ENCODE peak calls at places on chromosomes 16 and 17, in eight cellular contexts. W, X, A, I, S, K, F and C are unnamed samples.

GRCh38 chr17:62628845-62629555 is 1.5 kb downstream of the MRC2 start:
- DNase-seq in W (no peak), X (no peak), A (no peak), I (no peak), S (peak), K (no peak), F (no peak), C (no peak)

GRCh38 chr17:37160940-37161339 is 212.2 kb downstream of the AATF start:
- DNase-seq in W (no peak), X (no peak), A (no peak), I (no peak), S (peak), K (no peak), F (no peak), C (no peak)

GRCh38 chr16:87330646-87331045 is 13.5 kb upstream of the C16orf95 start:
- DNase-seq in W (no peak), X (no peak), A (peak), I (no peak), S (no peak), K (no peak), F (no peak), C (no peak)

GRCh38 chr17:68701046-68701445 is 99.9 kb upstream of the FAM20A start:
- DNase-seq in W (no peak), X (no peak), A (no peak), I (no peak), S (peak), K (no peak), F (no peak), C (no peak)

GRCh38 chr16:56944954-56945839 is 13.3 kb downstream of the HERPUD1 start:
- DNase-seq in W (no peak), X (no peak), A (no peak), I (no peak), S (no peak), K (no peak), F (peak), C (peak)

GRCh38 chr17:79338589-79338988 is 264.0 kb downstream of the ENGASE start:
- DNase-seq in W (no peak), X (no peak), A (no peak), I (peak), S (peak), K (peak), F (no peak), C (no peak)

GRCh38 chr17:66783656-66784381 is 51.1 kb upstream of the CACNG5 start:
- DNase-seq in W (no peak), X (no peak), A (no peak), I (no peak), S (no peak), K (no peak), F (no peak), C (no peak)

GRCh38 chr16:19898924-19899604 is 14.4 kb upstream of the GPRC5B start:
- DNase-seq in W (no peak), X (peak), A (no peak), I (peak), S (peak), K (peak), F (peak), C (peak)

GRCh38 chr17:19719365-19720209 is 3.2 kb upstream of the SLC47A2 start:
- DNase-seq in W (no peak), X (no peak), A (peak), I (no peak), S (no peak), K (no peak), F (no peak), C (no peak)

GRCh38 chr16:17302213-17302612 is 168.5 kb downstream of the XYLT1 start:
- DNase-seq in W (no peak), X (no peak), A (no peak), I (peak), S (no peak), K (no peak), F (no peak), C (peak)

GRCh38 chr17:9108166-9108565 is 86.9 kb downstream of the NTN1 start:
- DNase-seq in W (no peak), X (no peak), A (no peak), I (no peak), S (no peak), K (no peak), F (no peak), C (no peak)

GRCh38 chr16:48946687-48947370 is 334.8 kb downstream of the CBLN1 start:
- DNase-seq in W (no peak), X (no peak), A (no peak), I (no peak), S (no peak), K (no peak), F (no peak), C (no peak)

GRCh38 chr17:43840814-43841213 is 6.2 kb upstream of the CD300LG start:
- DNase-seq in W (no peak), X (no peak), A (no peak), I (no peak), S (peak), K (no peak), F (no peak), C (peak)

GRCh38 chr17:602436-602835 is 112.2 kb downstream of the VPS53 start:
- DNase-seq in W (no peak), X (no peak), A (no peak), I (no peak), S (no peak), K (no peak), F (no peak), C (no peak)

GRCh38 chr16:78140818-78141466 is 41.5 kb downstream of the WWOX start:
- DNase-seq in W (no peak), X (no peak), A (no peak), I (no peak), S (no peak), K (no peak), F (no peak), C (no peak)

GRCh38 chr16:78134944-78135619 is 35.6 kb downstream of the WWOX start:
- DNase-seq in W (no peak), X (no peak), A (no peak), I (no peak), S (no peak), K (peak), F (no peak), C (no peak)

GRCh38 chr16:78133919-78134318 is 34.5 kb downstream of the WWOX start:
- DNase-seq in W (no peak), X (no peak), A (no peak), I (no peak), S (no peak), K (no peak), F (no peak), C (no peak)

GRCh38 chr16:78137782-78138616 is 38.5 kb downstream of the WWOX start:
- DNase-seq in W (no peak), X (no peak), A (no peak), I (peak), S (no peak), K (no peak), F (no peak), C (no peak)

DNA sequence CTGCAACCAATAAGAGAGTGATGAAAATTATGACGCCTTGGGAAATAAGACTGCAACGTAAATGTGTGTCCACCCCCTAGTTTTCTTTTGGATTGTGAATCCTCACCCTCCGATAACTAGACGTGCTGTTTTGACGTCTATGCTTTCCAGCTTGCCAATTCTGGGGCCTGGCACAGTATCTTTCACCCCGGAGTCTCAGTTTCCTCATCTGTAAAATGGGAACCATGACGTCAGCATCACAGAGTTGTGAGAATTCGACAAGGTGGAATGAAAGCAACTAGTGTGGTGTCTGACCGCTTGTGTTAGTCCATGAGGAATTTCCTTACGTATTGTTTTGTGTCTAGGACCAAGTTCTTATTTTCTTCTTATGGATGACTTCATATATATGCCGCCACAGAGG is 37.7 kb downstream of the WWOX start:
- DNase-seq in W (no peak), X (no peak), A (no peak), I (no peak), S (no peak), K (no peak), F (no peak), C (no peak)
- H3K4me3 ChIP-seq in W (no peak), X (no peak), A (no peak), I (no peak), S (no peak), K (no peak), F (no peak), C (no peak)

DNA sequence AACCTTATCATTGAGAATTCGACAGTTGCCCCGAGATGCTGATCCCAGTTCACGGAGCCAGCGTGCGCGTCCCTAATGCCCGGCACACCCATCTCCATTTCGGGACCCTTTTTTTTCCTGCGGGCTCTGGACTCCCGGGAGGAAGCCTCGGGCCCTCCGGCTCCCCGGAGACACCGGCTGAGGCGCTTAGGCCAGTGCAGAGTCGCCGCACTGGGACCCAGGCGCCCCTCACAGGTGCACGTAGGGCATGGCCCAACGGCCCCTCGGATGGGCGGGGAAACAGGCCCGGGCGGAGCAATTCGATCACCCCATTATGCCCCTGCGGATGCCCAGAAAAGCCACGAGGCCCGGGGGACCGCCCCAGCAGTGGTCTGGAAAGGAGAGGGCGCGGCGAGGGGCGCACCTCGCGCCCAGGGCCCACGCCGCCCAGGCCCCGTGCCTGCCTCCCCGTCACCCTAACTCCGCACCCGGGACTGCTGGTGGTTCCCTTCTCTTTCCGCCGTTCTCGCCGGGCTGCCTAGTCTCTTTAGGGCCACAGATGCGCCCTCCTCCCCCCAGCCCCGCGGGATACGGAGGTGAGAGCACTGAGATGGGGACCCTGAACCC is 18.5 kb upstream of the ZFHX3 start:
- DNase-seq in W (no peak), X (no peak), A (no peak), I (no peak), S (no peak), K (no peak), F (no peak), C (no peak)
- H3K4me3 ChIP-seq in W (no peak), X (no peak), A (peak), I (no peak), S (peak), K (no peak), F (no peak), C (no peak)

DNA sequence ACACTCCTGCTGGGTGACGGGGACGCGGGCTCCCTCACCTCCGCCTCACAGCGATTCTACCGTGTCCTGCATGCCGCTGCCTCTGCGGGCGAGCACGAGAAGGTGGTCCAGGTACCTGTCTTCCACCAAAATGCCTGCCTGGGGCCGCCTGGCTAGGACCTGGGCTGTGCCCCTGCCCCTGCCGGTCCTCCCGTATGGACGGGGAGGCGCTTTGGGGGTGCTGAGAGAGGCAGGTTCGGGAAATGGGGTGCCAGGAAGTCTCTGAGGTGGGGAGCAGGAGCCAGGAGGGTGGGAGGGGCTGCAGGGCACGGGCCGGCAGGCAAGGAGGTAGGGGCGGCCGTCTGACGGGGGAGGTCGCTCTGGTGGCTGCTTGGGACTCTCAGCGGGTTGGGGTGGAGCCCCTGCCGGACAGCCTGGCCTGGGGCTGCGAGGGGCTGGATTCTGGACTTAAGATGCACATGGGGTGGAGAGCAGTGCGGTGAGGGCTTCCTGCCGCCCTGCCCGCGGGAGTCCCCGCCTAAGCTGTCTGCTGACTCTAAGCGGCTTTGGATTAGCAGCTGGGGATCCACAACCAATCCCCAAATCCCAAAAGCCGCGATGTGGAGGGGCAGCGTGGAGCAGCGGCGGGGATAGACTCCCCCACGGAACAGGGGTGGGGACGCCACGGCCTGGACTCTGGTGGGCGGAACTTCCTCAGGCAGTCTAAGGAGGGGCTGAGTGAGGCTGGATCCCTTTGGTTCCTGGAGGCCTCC is 5.8 kb downstream of the CHTF18 start:
- DNase-seq in W (no peak), X (no peak), A (no peak), I (no peak), S (no peak), K (no peak), F (no peak), C (no peak)
- H3K4me3 ChIP-seq in W (no peak), X (no peak), A (no peak), I (no peak), S (no peak), K (no peak), F (no peak), C (no peak)

DNA sequence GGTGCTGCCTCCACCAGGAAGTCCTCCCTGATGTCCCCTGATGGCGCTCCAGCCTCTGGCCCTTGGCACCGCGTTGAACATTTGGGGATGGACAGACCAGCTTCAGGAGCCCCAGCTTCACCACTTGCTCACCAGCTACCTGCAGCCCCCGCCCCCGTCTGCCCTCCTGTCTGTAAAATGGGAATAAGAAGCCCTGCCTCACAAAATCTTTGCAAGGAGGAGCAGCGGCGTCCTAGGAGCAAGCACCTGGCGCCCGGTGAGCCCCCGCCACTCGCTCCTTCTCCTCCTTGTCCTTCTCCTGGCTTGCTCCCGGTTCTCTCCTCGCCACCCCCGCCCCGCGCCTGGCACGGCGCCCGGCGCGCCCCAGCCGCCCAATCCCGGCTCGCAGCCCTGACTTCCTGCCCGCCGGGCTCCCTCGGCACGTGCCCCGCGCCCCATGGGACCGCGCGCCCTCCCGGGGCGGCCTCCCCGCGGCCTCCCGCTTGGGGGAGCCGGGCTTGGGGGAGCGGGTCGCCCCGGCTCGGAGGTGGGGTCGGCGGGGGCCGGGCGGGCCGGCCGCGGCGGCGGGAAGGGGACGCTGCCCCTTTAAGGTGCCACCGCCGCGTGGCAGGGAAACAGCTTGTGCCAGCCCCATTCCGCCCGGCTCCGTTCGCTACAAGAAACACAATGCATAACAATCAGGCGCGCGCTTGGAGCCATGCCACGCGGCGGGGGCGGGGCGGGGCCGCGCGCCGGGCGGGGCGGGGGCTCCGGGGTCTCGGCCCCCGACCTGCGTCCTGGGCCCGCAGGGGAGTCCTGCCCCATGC is 9.1 kb upstream of the PPP1R1B start:
- DNase-seq in W (peak), X (peak), A (peak), I (peak), S (peak), K (peak), F (peak), C (peak)
- H3K4me3 ChIP-seq in W (peak), X (peak), A (peak), I (peak), S (peak), K (no peak), F (no peak), C (peak)